ENCODE peak calls at places on chromosomes 7 and 10, in six cellular contexts. V is heart left ventricle, Q is AG04450, W is foreskin fibroblast, P is psoas muscle, N is GM23248. S is an unnamed sample.

GRCh38 chr10:30825495-30825894 is 195.9 kb upstream of the LYZL2 start:
- DNase-seq in Q (no peak), P (no peak), W (peak), N (peak), V (no peak), S (no peak)

GRCh38 chr7:149669121-149669818 is 104.1 kb downstream of the ZNF467 start:
- DNase-seq in N (peak), P (no peak), Q (no peak), W (peak), V (no peak), S (peak)

GRCh38 chr10:89550509-89550908 is 15.1 kb upstream of the SLC16A12 start:
- DNase-seq in P (no peak), Q (no peak), W (peak), N (peak), V (peak), S (no peak)

GRCh38 chr7:130995252-130996081 is 261.5 kb upstream of the KLF14 start:
- DNase-seq in Q (no peak), P (no peak), V (no peak), N (peak), W (peak), S (peak)

GRCh38 chr10:79342811-79343541 is 4.3 kb upstream of the PPIF start:
- DNase-seq in V (no peak), N (peak), Q (no peak), W (peak), P (no peak), S (peak)

GRCh38 chr10:72625276-72625607 is 637 bp downstream of the MICU1 start:
- DNase-seq in P (no peak), V (no peak), W (no peak), Q (no peak), N (no peak), S (no peak)

GRCh38 chr7:50657341-50657873 is 92.2 kb upstream of the DDC start:
- DNase-seq in W (peak), N (peak), Q (no peak), P (peak), V (no peak), S (no peak)

GRCh38 chr10:12140038-12140437 is 10.6 kb downstream of the SEC61A2 start:
- DNase-seq in N (no peak), Q (no peak), P (no peak), W (no peak), V (no peak), S (no peak)

GRCh38 chr10:79358811-79359210 is 11.5 kb downstream of the PPIF start:
- DNase-seq in P (peak), V (no peak), W (no peak), Q (no peak), N (no peak), S (peak)

GRCh38 chr7:151607464-151607867 is 87.8 kb upstream of the RHEB start:
- DNase-seq in N (peak), P (no peak), V (no peak), Q (no peak), W (peak), S (peak)

GRCh38 chr10:90602815-90603600 is 254.8 kb downstream of the HTR7 start:
- DNase-seq in Q (no peak), V (no peak), W (peak), P (no peak), N (peak), S (peak)

GRCh38 chr10:11065567-11065966 is 47.9 kb downstream of the CELF2 start:
- DNase-seq in N (no peak), V (no peak), P (no peak), Q (no peak), W (no peak), S (no peak)

GRCh38 chr10:57562211-57562610 is 705.5 kb downstream of the IPMK start:
- DNase-seq in P (no peak), V (no peak), N (no peak), Q (no peak), W (no peak), S (peak)

GRCh38 chr10:122127943-122128342 is 139.0 kb downstream of the TACC2 start:
- DNase-seq in V (no peak), P (peak), W (no peak), N (peak), Q (no peak), S (no peak)

GRCh38 chr10:97851341-97852001 is 1.8 kb downstream of the GOLGA7B start:
- DNase-seq in N (no peak), Q (no peak), V (no peak), P (no peak), W (no peak), S (peak)

GRCh38 chr7:32406386-32406785 is 83.8 kb downstream of the LSM5 start:
- DNase-seq in W (no peak), N (no peak), V (no peak), P (no peak), Q (no peak), S (no peak)
- H3K4me3 ChIP-seq in W (no peak), N (no peak), V (no peak), P (no peak), Q (no peak), S (no peak)

GRCh38 chr7:127635659-127636285 is 16.2 kb upstream of the SND1 start:
- DNase-seq in P (no peak), Q (no peak), W (no peak), V (no peak), N (no peak), S (no peak)
- H3K4me3 ChIP-seq in P (no peak), Q (no peak), W (no peak), V (no peak), N (no peak), S (no peak)

GRCh38 chr7:8160810-8161209 is 101.2 kb downstream of the ICA1 start:
- DNase-seq in P (no peak), V (no peak), N (no peak), W (peak), Q (no peak), S (no peak)

GRCh38 chr7:8160250-8160649 is 101.7 kb downstream of the ICA1 start:
- DNase-seq in N (no peak), V (no peak), Q (no peak), W (no peak), P (no peak), S (no peak)

GRCh38 chr7:8159595-8159994 is 102.4 kb downstream of the ICA1 start:
- DNase-seq in N (no peak), P (no peak), W (no peak), V (no peak), Q (no peak), S (no peak)

GRCh38 chr7:8162181-8162580 is 99.8 kb downstream of the ICA1 start:
- DNase-seq in P (no peak), V (no peak), N (no peak), W (no peak), Q (no peak), S (no peak)

GRCh38 chr7:8161398-8161828 is 100.6 kb downstream of the ICA1 start:
- DNase-seq in P (no peak), N (no peak), Q (no peak), V (no peak), W (no peak), S (no peak)
- H3K4me3 ChIP-seq in P (no peak), N (no peak), Q (no peak), V (no peak), W (no peak), S (no peak)

DNA sequence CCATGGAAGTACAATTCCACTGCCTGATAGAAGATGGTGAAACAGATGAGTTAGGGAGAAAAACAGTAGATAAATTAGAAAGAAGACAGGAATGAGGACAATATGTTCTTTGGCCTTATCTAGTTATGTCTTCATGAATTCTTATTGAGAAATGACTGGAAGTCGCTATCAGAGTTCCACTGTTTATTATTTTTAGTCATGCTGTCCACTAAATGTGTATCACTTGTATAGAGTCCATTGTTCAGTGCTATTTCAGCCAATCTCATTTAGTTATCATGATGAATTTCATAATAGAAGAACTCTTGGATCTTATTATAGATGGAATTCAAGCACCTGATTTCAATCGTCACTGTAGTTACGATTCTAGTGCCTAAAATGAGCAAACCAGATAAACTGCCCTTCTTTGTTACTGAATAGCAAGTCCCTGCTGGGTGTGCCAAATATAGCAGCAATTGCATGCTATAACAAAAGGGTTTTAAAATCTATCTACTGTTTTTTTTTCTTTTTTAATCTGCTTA is 177.7 kb upstream of the COL1A2 start:
- DNase-seq in P (no peak), V (no peak), N (no peak), W (no peak), Q (no peak), S (no peak)
- H3K4me3 ChIP-seq in P (no peak), V (no peak), N (no peak), W (no peak), Q (no peak), S (no peak)